ENCODE peak calls at places on chromosomes 16 and 17, in six cellular contexts. One of them, this sample, is unnamed.

GRCh38 chr17:67696853-67697505 is 20.8 kb upstream of the NOL11 start:
- DNase-seq in psoas muscle: no peak
- DNase-seq in esophagus muscularis mucosa: no peak
- DNase-seq in pancreas: no peak
- DNase-seq in fibroblast of lung: no peak
- DNase-seq in A549: no peak
- DNase-seq in this sample: no peak

GRCh38 chr16:74623214-74623842 is 16.4 kb upstream of the GLG1 start:
- DNase-seq in psoas muscle: no peak
- DNase-seq in esophagus muscularis mucosa: no peak
- DNase-seq in pancreas: no peak
- DNase-seq in fibroblast of lung: peak; percentile 75
- DNase-seq in A549: peak; percentile 68
- DNase-seq in this sample: peak; percentile 64

GRCh38 chr16:25449802-25450201 is 192.2 kb upstream of the ZKSCAN2 start:
- DNase-seq in psoas muscle: no peak
- DNase-seq in esophagus muscularis mucosa: no peak
- DNase-seq in pancreas: no peak
- DNase-seq in fibroblast of lung: no peak
- DNase-seq in A549: no peak
- DNase-seq in this sample: no peak

GRCh38 chr17:29126268-29126923 is 53.8 kb downstream of the MYO18A start:
- DNase-seq in psoas muscle: no peak
- DNase-seq in esophagus muscularis mucosa: no peak
- DNase-seq in pancreas: no peak
- DNase-seq in fibroblast of lung: no peak
- DNase-seq in A549: no peak
- DNase-seq in this sample: no peak

GRCh38 chr16:47728229-47728628 is 267.1 kb downstream of the PHKB start:
- DNase-seq in psoas muscle: no peak
- DNase-seq in esophagus muscularis mucosa: peak; percentile 39
- DNase-seq in pancreas: no peak
- DNase-seq in fibroblast of lung: no peak
- DNase-seq in A549: no peak
- DNase-seq in this sample: no peak

GRCh38 chr16:28983644-28984043 is 1.2 kb upstream of the LAT start:
- DNase-seq in psoas muscle: peak; percentile 57
- DNase-seq in esophagus muscularis mucosa: no peak
- DNase-seq in pancreas: no peak
- DNase-seq in fibroblast of lung: no peak
- DNase-seq in A549: no peak
- DNase-seq in this sample: no peak

GRCh38 chr17:9307313-9307998 is 268.2 kb downstream of the STX8 start:
- DNase-seq in psoas muscle: no peak
- DNase-seq in esophagus muscularis mucosa: no peak
- DNase-seq in pancreas: no peak
- DNase-seq in fibroblast of lung: no peak
- DNase-seq in A549: no peak
- DNase-seq in this sample: no peak

GRCh38 chr17:68101992-68102758 is 66.6 kb downstream of the KPNA2 start:
- DNase-seq in psoas muscle: no peak
- DNase-seq in esophagus muscularis mucosa: no peak
- DNase-seq in pancreas: peak; percentile 46
- DNase-seq in fibroblast of lung: no peak
- DNase-seq in A549: peak; percentile 23
- DNase-seq in this sample: peak; percentile 3

GRCh38 chr17:9771465-9771864 is 19.9 kb downstream of the DHRS7C start:
- DNase-seq in psoas muscle: no peak
- DNase-seq in esophagus muscularis mucosa: no peak
- DNase-seq in pancreas: no peak
- DNase-seq in fibroblast of lung: no peak
- DNase-seq in A549: no peak
- DNase-seq in this sample: no peak

GRCh38 chr17:61551255-61551742 is 39.7 kb downstream of the NACA2 start:
- DNase-seq in psoas muscle: no peak
- DNase-seq in esophagus muscularis mucosa: no peak
- DNase-seq in pancreas: no peak
- DNase-seq in fibroblast of lung: peak; percentile 79
- DNase-seq in A549: peak; percentile 68
- DNase-seq in this sample: peak; percentile 42

GRCh38 chr17:77734371-77735050 is 224.0 kb upstream of the TNRC6C start:
- DNase-seq in psoas muscle: peak; percentile 93
- DNase-seq in esophagus muscularis mucosa: peak; percentile 97
- DNase-seq in pancreas: peak; percentile 50
- DNase-seq in fibroblast of lung: peak; percentile 69
- DNase-seq in A549: peak; percentile 37
- DNase-seq in this sample: peak; percentile 83

GRCh38 chr16:4376820-4377572 is 5.3 kb downstream of the VASN start:
- DNase-seq in psoas muscle: no peak
- DNase-seq in esophagus muscularis mucosa: no peak
- DNase-seq in pancreas: no peak
- DNase-seq in fibroblast of lung: no peak
- DNase-seq in A549: no peak
- DNase-seq in this sample: no peak

GRCh38 chr17:81823800-81824550 is 9.1 kb downstream of the MCRIP1 start:
- DNase-seq in psoas muscle: no peak
- DNase-seq in esophagus muscularis mucosa: no peak
- DNase-seq in pancreas: no peak
- DNase-seq in fibroblast of lung: no peak
- DNase-seq in A549: no peak
- DNase-seq in this sample: no peak

GRCh38 chr17:45144199-45145034 is 3.9 kb upstream of the HEXIM1 start:
- DNase-seq in psoas muscle: peak; percentile 81
- DNase-seq in esophagus muscularis mucosa: no peak
- DNase-seq in pancreas: peak; percentile 50
- DNase-seq in fibroblast of lung: no peak
- DNase-seq in A549: no peak
- DNase-seq in this sample: no peak

GRCh38 chr16:22323173-22323997 is 26.2 kb downstream of the POLR3E start:
- DNase-seq in psoas muscle: no peak
- DNase-seq in esophagus muscularis mucosa: no peak
- DNase-seq in pancreas: no peak
- DNase-seq in fibroblast of lung: no peak
- DNase-seq in A549: no peak
- DNase-seq in this sample: no peak

GRCh38 chr16:74169687-74170522 is 126.7 kb upstream of the PSMD7 start:
- DNase-seq in psoas muscle: no peak
- DNase-seq in esophagus muscularis mucosa: no peak
- DNase-seq in pancreas: peak; percentile 9
- DNase-seq in fibroblast of lung: peak; percentile 97
- DNase-seq in A549: peak; percentile 5
- DNase-seq in this sample: peak; percentile 47

GRCh38 chr17:72826602-72827001 is 265.9 kb downstream of the SLC39A11 start:
- DNase-seq in psoas muscle: no peak
- DNase-seq in esophagus muscularis mucosa: no peak
- DNase-seq in pancreas: no peak
- DNase-seq in fibroblast of lung: peak; percentile 4
- DNase-seq in A549: peak; percentile 45
- DNase-seq in this sample: no peak

GRCh38 chr17:8503807-8504206 is 68.1 kb downstream of the NDEL1 start:
- DNase-seq in psoas muscle: no peak
- DNase-seq in esophagus muscularis mucosa: no peak
- DNase-seq in pancreas: no peak
- DNase-seq in fibroblast of lung: no peak
- DNase-seq in A549: no peak
- DNase-seq in this sample: no peak

GRCh38 chr17:82574041-82574440 is 54.5 kb downstream of the FOXK2 start:
- DNase-seq in psoas muscle: no peak
- DNase-seq in esophagus muscularis mucosa: no peak
- DNase-seq in pancreas: no peak
- DNase-seq in fibroblast of lung: no peak
- DNase-seq in A549: no peak
- DNase-seq in this sample: no peak

GRCh38 chr17:20121359-20122235 is 112.4 kb downstream of the SPECC1 start:
- DNase-seq in psoas muscle: peak; percentile 59
- DNase-seq in esophagus muscularis mucosa: no peak
- DNase-seq in pancreas: peak; percentile 75
- DNase-seq in fibroblast of lung: peak; percentile 70
- DNase-seq in A549: peak; percentile 68
- DNase-seq in this sample: peak; percentile 75

GRCh38 chr17:14048169-14048568 is 21.1 kb upstream of the COX10 start:
- DNase-seq in psoas muscle: no peak
- DNase-seq in esophagus muscularis mucosa: no peak
- DNase-seq in pancreas: no peak
- DNase-seq in fibroblast of lung: no peak
- DNase-seq in A549: peak; percentile 28
- DNase-seq in this sample: no peak

GRCh38 chr17:2964831-2965230 is 98.6 kb downstream of the OR1D5 start:
- DNase-seq in psoas muscle: no peak
- DNase-seq in esophagus muscularis mucosa: peak; percentile 74
- DNase-seq in pancreas: no peak
- DNase-seq in fibroblast of lung: no peak
- DNase-seq in A549: no peak
- DNase-seq in this sample: no peak

GRCh38 chr16:75251280-75252048 is at the start of gene BCAR1:
- DNase-seq in psoas muscle: peak; percentile 92
- DNase-seq in esophagus muscularis mucosa: peak; percentile 96
- DNase-seq in pancreas: peak; percentile 88
- DNase-seq in fibroblast of lung: peak; percentile 92
- DNase-seq in A549: peak; percentile 85
- DNase-seq in this sample: peak; percentile 96

GRCh38 chr17:46780003-46780373 is 38.5 kb downstream of the WNT3 start:
- DNase-seq in psoas muscle: no peak
- DNase-seq in esophagus muscularis mucosa: no peak
- DNase-seq in pancreas: no peak
- DNase-seq in fibroblast of lung: no peak
- DNase-seq in A549: no peak
- DNase-seq in this sample: no peak

GRCh38 chr16:1674751-1675664 is 3.1 kb upstream of the JPT2 start:
- DNase-seq in psoas muscle: no peak
- DNase-seq in esophagus muscularis mucosa: no peak
- DNase-seq in pancreas: no peak
- DNase-seq in fibroblast of lung: peak; percentile 31
- DNase-seq in A549: no peak
- DNase-seq in this sample: peak; percentile 49

GRCh38 chr17:45824901-45825492 is 19.7 kb upstream of the SPPL2C start:
- DNase-seq in psoas muscle: no peak
- DNase-seq in esophagus muscularis mucosa: no peak
- DNase-seq in pancreas: no peak
- DNase-seq in fibroblast of lung: no peak
- DNase-seq in A549: no peak
- DNase-seq in this sample: no peak

GRCh38 chr17:40402668-40403067 is 15.0 kb downstream of the TOP2A start:
- DNase-seq in psoas muscle: no peak
- DNase-seq in esophagus muscularis mucosa: no peak
- DNase-seq in pancreas: no peak
- DNase-seq in fibroblast of lung: no peak
- DNase-seq in A549: no peak
- DNase-seq in this sample: no peak
- TF ChIP-seq CTCF in psoas muscle: no peak
- TF ChIP-seq CTCF in esophagus muscularis mucosa: no peak
- TF ChIP-seq CTCF in pancreas: no peak
- TF ChIP-seq CTCF in fibroblast of lung: no peak
- TF ChIP-seq CTCF in A549: no peak
- TF ChIP-seq CTCF in this sample: no peak

DNA sequence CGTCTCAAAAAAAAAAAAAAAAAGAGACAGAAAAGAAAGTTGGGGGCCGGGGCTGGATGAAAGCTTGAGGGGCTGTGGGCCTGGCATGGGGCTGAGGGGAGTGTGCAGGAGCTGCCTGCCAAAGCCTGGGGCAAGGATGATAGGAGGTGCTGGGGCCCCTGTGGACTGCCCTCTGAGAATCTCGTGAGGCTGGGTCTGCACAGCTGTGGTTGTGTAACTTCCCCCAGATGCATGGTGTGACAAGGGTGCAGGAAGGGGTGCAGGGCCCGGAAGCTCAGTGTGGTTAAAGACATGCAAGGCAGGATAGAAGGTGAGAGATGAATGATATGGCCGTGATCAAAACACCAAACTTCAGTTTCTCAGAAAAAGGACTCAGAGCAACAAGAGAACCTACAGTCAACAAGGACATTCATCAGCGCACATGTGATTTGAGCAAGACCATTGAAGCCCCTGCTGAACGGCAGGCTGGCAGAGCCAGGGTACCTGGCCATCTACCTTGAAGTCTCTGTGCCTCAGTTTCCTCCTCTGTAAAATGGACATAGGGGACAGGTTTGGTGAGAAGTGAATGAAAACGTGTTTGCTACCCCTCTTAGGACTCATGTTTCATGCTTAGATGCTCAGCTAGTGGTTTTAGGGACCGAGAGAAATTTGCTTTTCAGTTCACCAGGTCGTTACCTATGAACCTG is 9.6 kb downstream of the IL32 start:
- DNase-seq in psoas muscle: peak; percentile 55
- DNase-seq in esophagus muscularis mucosa: no peak
- DNase-seq in pancreas: no peak
- DNase-seq in fibroblast of lung: no peak
- DNase-seq in A549: no peak
- DNase-seq in this sample: no peak
- H3K4me3 ChIP-seq in psoas muscle: no peak overlapping the region
- H3K4me3 ChIP-seq in esophagus muscularis mucosa: no peak overlapping the region
- H3K4me3 ChIP-seq in pancreas: no peak overlapping the region
- H3K4me3 ChIP-seq in fibroblast of lung: no peak overlapping the region
- H3K4me3 ChIP-seq in A549: no peak overlapping the region
- H3K4me3 ChIP-seq in this sample: no peak overlapping the region

GRCh38 chr17:76535788-76536510 is 1.6 kb downstream of the CYGB start:
- DNase-seq in psoas muscle: no peak
- DNase-seq in esophagus muscularis mucosa: no peak
- DNase-seq in pancreas: no peak
- DNase-seq in fibroblast of lung: no peak
- DNase-seq in A549: no peak
- DNase-seq in this sample: no peak

GRCh38 chr17:76537578-76538280 is at the start of gene CYGB:
- DNase-seq in psoas muscle: peak; percentile 74
- DNase-seq in esophagus muscularis mucosa: no peak
- DNase-seq in pancreas: no peak
- DNase-seq in fibroblast of lung: peak; percentile 68
- DNase-seq in A549: no peak
- DNase-seq in this sample: peak; percentile 77

GRCh38 chr17:76537288-76537577 is 276 bp downstream of the CYGB start:
- DNase-seq in psoas muscle: peak; percentile 79
- DNase-seq in esophagus muscularis mucosa: no peak
- DNase-seq in pancreas: no peak
- DNase-seq in fibroblast of lung: no peak
- DNase-seq in A549: no peak
- DNase-seq in this sample: peak; percentile 68

GRCh38 chr17:76534831-76535732 is 2.4 kb downstream of the CYGB start:
- DNase-seq in psoas muscle: no peak
- DNase-seq in esophagus muscularis mucosa: no peak
- DNase-seq in pancreas: no peak
- DNase-seq in fibroblast of lung: no peak
- DNase-seq in A549: no peak
- DNase-seq in this sample: no peak

GRCh38 chr17:76536511-76537287 is 810 bp downstream of the CYGB start:
- DNase-seq in psoas muscle: no peak
- DNase-seq in esophagus muscularis mucosa: no peak
- DNase-seq in pancreas: no peak
- DNase-seq in fibroblast of lung: no peak
- DNase-seq in A549: no peak
- DNase-seq in this sample: no peak
- H3K27ac ChIP-seq in psoas muscle: peak overlapping the region; percentile 63
- H3K27ac ChIP-seq in esophagus muscularis mucosa: peak overlapping the region; percentile 74
- H3K27ac ChIP-seq in pancreas: no peak overlapping the region
- H3K27ac ChIP-seq in fibroblast of lung: no peak overlapping the region
- H3K27ac ChIP-seq in A549: no peak overlapping the region
- H3K27ac ChIP-seq in this sample: no peak overlapping the region

DNA sequence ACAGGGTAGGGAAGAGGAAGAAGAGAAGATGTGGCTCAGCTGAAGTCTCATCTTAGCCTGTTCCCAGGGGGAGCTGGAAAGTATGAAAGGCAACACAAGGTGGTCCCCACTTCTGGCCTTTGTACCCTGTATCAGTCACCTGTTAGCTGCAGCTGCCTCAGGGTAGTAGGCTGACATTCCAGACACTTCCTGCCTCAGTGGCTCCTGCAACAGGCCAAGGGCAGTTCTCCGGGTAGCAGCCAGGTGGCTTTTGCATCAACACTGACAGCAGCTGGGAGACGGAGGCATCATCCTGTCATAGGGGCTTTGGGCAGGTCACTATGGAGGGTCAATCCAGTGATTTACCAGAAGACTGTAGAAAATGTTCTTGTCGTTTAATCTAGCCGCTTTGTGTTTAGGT is 124.0 kb downstream of the RGS9 start:
- DNase-seq in psoas muscle: no peak
- DNase-seq in esophagus muscularis mucosa: no peak
- DNase-seq in pancreas: no peak
- DNase-seq in fibroblast of lung: no peak
- DNase-seq in A549: no peak
- DNase-seq in this sample: no peak
- TF ChIP-seq CTCF in psoas muscle: no peak
- TF ChIP-seq CTCF in esophagus muscularis mucosa: no peak
- TF ChIP-seq CTCF in pancreas: no peak
- TF ChIP-seq CTCF in fibroblast of lung: peak; percentile 10
- TF ChIP-seq CTCF in A549: no peak
- TF ChIP-seq CTCF in this sample: no peak